ENCODE peak calls at places on chromosomes 12 and 14, in eight cellular contexts. One of them, this sample, is unnamed.

GRCh38 chr12:110312581-110313360 is 31.7 kb downstream of the ATP2A2 start:
- DNase-seq in CD8-positive, alpha-beta memory T cell: peak; percentile 10
- DNase-seq in endothelial cell of umbilical vein: peak; percentile 72
- DNase-seq in activated T-cell treated with anti-CD3 and anti-CD28 coated beads for 48 hours: no peak
- DNase-seq in stimulated activated CD8-positive, alpha-beta memory T cell treated with anti-CD3 and anti-CD28 coated beads, Interleukin-7, amount 100 ng/mL, for 4 hours: no peak
- DNase-seq in Kasumi-1: peak; percentile 26
- DNase-seq in GM10248: no peak
- DNase-seq in neuronal stem cell: no peak
- DNase-seq in this sample: no peak

GRCh38 chr14:106268013-106268727 is 741.8 kb downstream of the TMEM121 start:
- DNase-seq in CD8-positive, alpha-beta memory T cell: peak; percentile 57
- DNase-seq in activated T-cell treated with anti-CD3 and anti-CD28 coated beads for 48 hours: peak; percentile 85
- DNase-seq in neuronal stem cell: no peak
- DNase-seq in GM10248: peak; percentile 20
- DNase-seq in stimulated activated CD8-positive, alpha-beta memory T cell treated with anti-CD3 and anti-CD28 coated beads, Interleukin-7, amount 100 ng/mL, for 4 hours: peak; percentile 64
- DNase-seq in Kasumi-1: peak; percentile 58
- DNase-seq in endothelial cell of umbilical vein: no peak
- DNase-seq in this sample: peak; percentile 72

GRCh38 chr14:101357559-101358319 is 203.6 kb upstream of the DIO3 start:
- DNase-seq in stimulated activated CD8-positive, alpha-beta memory T cell treated with anti-CD3 and anti-CD28 coated beads, Interleukin-7, amount 100 ng/mL, for 4 hours: no peak
- DNase-seq in Kasumi-1: no peak
- DNase-seq in endothelial cell of umbilical vein: no peak
- DNase-seq in activated T-cell treated with anti-CD3 and anti-CD28 coated beads for 48 hours: no peak
- DNase-seq in GM10248: no peak
- DNase-seq in neuronal stem cell: no peak
- DNase-seq in CD8-positive, alpha-beta memory T cell: no peak
- DNase-seq in this sample: no peak

GRCh38 chr12:23888396-23889068 is 60.9 kb downstream of the SOX5 start:
- DNase-seq in activated T-cell treated with anti-CD3 and anti-CD28 coated beads for 48 hours: no peak
- DNase-seq in neuronal stem cell: no peak
- DNase-seq in stimulated activated CD8-positive, alpha-beta memory T cell treated with anti-CD3 and anti-CD28 coated beads, Interleukin-7, amount 100 ng/mL, for 4 hours: no peak
- DNase-seq in Kasumi-1: no peak
- DNase-seq in GM10248: no peak
- DNase-seq in CD8-positive, alpha-beta memory T cell: no peak
- DNase-seq in endothelial cell of umbilical vein: no peak
- DNase-seq in this sample: peak; percentile 14

GRCh38 chr12:132147423-132148367 is 3.4 kb downstream of the NOC4L start:
- DNase-seq in neuronal stem cell: no peak
- DNase-seq in endothelial cell of umbilical vein: no peak
- DNase-seq in Kasumi-1: no peak
- DNase-seq in GM10248: no peak
- DNase-seq in stimulated activated CD8-positive, alpha-beta memory T cell treated with anti-CD3 and anti-CD28 coated beads, Interleukin-7, amount 100 ng/mL, for 4 hours: no peak
- DNase-seq in activated T-cell treated with anti-CD3 and anti-CD28 coated beads for 48 hours: no peak
- DNase-seq in CD8-positive, alpha-beta memory T cell: no peak
- DNase-seq in this sample: no peak

GRCh38 chr12:58310368-58310767 is 369.0 kb downstream of the ATP23 start:
- DNase-seq in endothelial cell of umbilical vein: no peak
- DNase-seq in CD8-positive, alpha-beta memory T cell: no peak
- DNase-seq in GM10248: no peak
- DNase-seq in activated T-cell treated with anti-CD3 and anti-CD28 coated beads for 48 hours: no peak
- DNase-seq in neuronal stem cell: no peak
- DNase-seq in Kasumi-1: no peak
- DNase-seq in stimulated activated CD8-positive, alpha-beta memory T cell treated with anti-CD3 and anti-CD28 coated beads, Interleukin-7, amount 100 ng/mL, for 4 hours: no peak
- DNase-seq in this sample: no peak

GRCh38 chr14:103618999-103619398 is 10.0 kb upstream of the KLC1 start:
- DNase-seq in endothelial cell of umbilical vein: no peak
- DNase-seq in stimulated activated CD8-positive, alpha-beta memory T cell treated with anti-CD3 and anti-CD28 coated beads, Interleukin-7, amount 100 ng/mL, for 4 hours: no peak
- DNase-seq in CD8-positive, alpha-beta memory T cell: no peak
- DNase-seq in GM10248: no peak
- DNase-seq in Kasumi-1: no peak
- DNase-seq in activated T-cell treated with anti-CD3 and anti-CD28 coated beads for 48 hours: no peak
- DNase-seq in neuronal stem cell: no peak
- DNase-seq in this sample: no peak

GRCh38 chr14:22283000-22283399 is 306.0 kb downstream of the DAD1 start:
- DNase-seq in endothelial cell of umbilical vein: no peak
- DNase-seq in GM10248: no peak
- DNase-seq in neuronal stem cell: no peak
- DNase-seq in activated T-cell treated with anti-CD3 and anti-CD28 coated beads for 48 hours: no peak
- DNase-seq in stimulated activated CD8-positive, alpha-beta memory T cell treated with anti-CD3 and anti-CD28 coated beads, Interleukin-7, amount 100 ng/mL, for 4 hours: no peak
- DNase-seq in CD8-positive, alpha-beta memory T cell: no peak
- DNase-seq in Kasumi-1: no peak
- DNase-seq in this sample: no peak

GRCh38 chr12:2082321-2082720 is 29.5 kb downstream of the CACNA1C start:
- DNase-seq in neuronal stem cell: no peak
- DNase-seq in Kasumi-1: no peak
- DNase-seq in activated T-cell treated with anti-CD3 and anti-CD28 coated beads for 48 hours: no peak
- DNase-seq in CD8-positive, alpha-beta memory T cell: no peak
- DNase-seq in stimulated activated CD8-positive, alpha-beta memory T cell treated with anti-CD3 and anti-CD28 coated beads, Interleukin-7, amount 100 ng/mL, for 4 hours: no peak
- DNase-seq in GM10248: no peak
- DNase-seq in endothelial cell of umbilical vein: no peak
- DNase-seq in this sample: no peak

GRCh38 chr12:13167226-13167625 is 29.3 kb upstream of the EMP1 start:
- DNase-seq in endothelial cell of umbilical vein: peak; percentile 43
- DNase-seq in stimulated activated CD8-positive, alpha-beta memory T cell treated with anti-CD3 and anti-CD28 coated beads, Interleukin-7, amount 100 ng/mL, for 4 hours: no peak
- DNase-seq in Kasumi-1: no peak
- DNase-seq in activated T-cell treated with anti-CD3 and anti-CD28 coated beads for 48 hours: no peak
- DNase-seq in GM10248: no peak
- DNase-seq in CD8-positive, alpha-beta memory T cell: no peak
- DNase-seq in neuronal stem cell: no peak
- DNase-seq in this sample: no peak

GRCh38 chr14:71355324-71356201 is 448.3 kb downstream of the PCNX1 start:
- DNase-seq in GM10248: peak; percentile 37
- DNase-seq in CD8-positive, alpha-beta memory T cell: peak; percentile 4
- DNase-seq in endothelial cell of umbilical vein: peak; percentile 37
- DNase-seq in neuronal stem cell: no peak
- DNase-seq in activated T-cell treated with anti-CD3 and anti-CD28 coated beads for 48 hours: no peak
- DNase-seq in stimulated activated CD8-positive, alpha-beta memory T cell treated with anti-CD3 and anti-CD28 coated beads, Interleukin-7, amount 100 ng/mL, for 4 hours: no peak
- DNase-seq in Kasumi-1: no peak
- DNase-seq in this sample: no peak